ENCODE peak calls at places on chromosomes 4 and X, in seven cellular contexts. U is stomach; P is NCI-H2081; O is T-helper 17 cell; Y is fibroblast of lung; J is stimulated activated CD8-positive, alpha-beta memory T cell treated with anti-CD3 and anti-CD28 coated beads, Interleukin-7, amount 100 ng/mL, for 48 hours; A is adipocyte. X is an unnamed sample.
A peak's percentile ranks its signal among the peaks of the same experiment; 100 is the strongest.

GRCh38 chr4:31370866-31371465 is 650.8 kb downstream of the PCDH7 start:
- DNase-seq in U (no peak), P (peak; percentile 64), O (no peak), Y (peak; percentile 67), J (no peak), A (peak; percentile 86), X (no peak)

GRCh38 chr4:185716008-185716976 is 95.7 kb downstream of the SORBS2 start:
- DNase-seq in U (no peak), P (peak; percentile 57), O (no peak), Y (no peak), J (no peak), A (no peak), X (no peak)

GRCh38 chrX:46589977-46590723 is 16.6 kb downstream of the CHST7 start:
- DNase-seq in U (no peak), P (no peak), O (no peak), Y (peak; percentile 72), J (no peak), A (peak; percentile 66), X (no peak)

GRCh38 chr4:148557793-148558192 is 115.6 kb upstream of the NR3C2 start:
- DNase-seq in U (no peak), P (no peak), O (no peak), Y (no peak), J (no peak), A (no peak), X (no peak)

GRCh38 chrX:131477498-131477897 is 66.4 kb upstream of the OR13H1 start:
- DNase-seq in U (no peak), P (peak; percentile 20), O (no peak), Y (no peak), J (no peak), A (no peak), X (no peak)

GRCh38 chr4:153211986-153212720 is 7.9 kb downstream of the TRIM2 start:
- DNase-seq in U (no peak), P (no peak), O (no peak), Y (peak; percentile 76), J (no peak), A (peak; percentile 86), X (no peak)

GRCh38 chr4:143432258-143432591 is 81.3 kb upstream of the SMARCA5 start:
- DNase-seq in U (no peak), P (no peak), O (no peak), Y (no peak), J (no peak), A (no peak), X (no peak)

GRCh38 chr4:121272526-121272925 is 108.3 kb downstream of the QRFPR start:
- DNase-seq in U (no peak), P (no peak), O (no peak), Y (peak; percentile 56), J (no peak), A (peak; percentile 53), X (no peak)

GRCh38 chr4:166087569-166087968 is 214.5 kb downstream of the TLL1 start:
- DNase-seq in U (no peak), P (no peak), O (no peak), Y (no peak), J (no peak), A (no peak), X (no peak)

GRCh38 chrX:57453901-57454300 is 137.9 kb upstream of the ZXDB start:
- DNase-seq in U (no peak), P (peak; percentile 3), O (no peak), Y (no peak), J (no peak), A (peak; percentile 15), X (no peak)

GRCh38 chr4:5712517-5712916 is 1.5 kb downstream of the EVC start:
- DNase-seq in U (no peak), P (no peak), O (no peak), Y (peak; percentile 37), J (peak; percentile 38), A (no peak), X (no peak)

GRCh38 chr4:41102360-41103092 is 111.8 kb downstream of the APBB2 start:
- DNase-seq in U (no peak), P (no peak), O (no peak), Y (no peak), J (no peak), A (no peak), X (no peak)

GRCh38 chr4:56764775-56765174 is 56.7 kb downstream of the SPINK2 start:
- DNase-seq in U (no peak), P (no peak), O (no peak), Y (no peak), J (no peak), A (peak; percentile 27), X (no peak)

GRCh38 chr4:20506827-20507226 is 193.4 kb upstream of the PACRGL start:
- DNase-seq in U (no peak), P (no peak), O (no peak), Y (peak; percentile 98), J (no peak), A (peak; percentile 87), X (no peak)

GRCh38 chrX:140836874-140837273 is 127.3 kb downstream of the LINC00632 start:
- DNase-seq in U (no peak), P (no peak), O (no peak), Y (no peak), J (no peak), A (no peak), X (no peak)

GRCh38 chr4:156609421-156609820 is 362.2 kb downstream of the PDGFC start:
- DNase-seq in U (no peak), P (no peak), O (no peak), Y (no peak), J (no peak), A (no peak), X (no peak)

GRCh38 chr4:6549890-6550620 is 24.9 kb upstream of the MAN2B2 start:
- DNase-seq in U (no peak), P (no peak), O (no peak), Y (no peak), J (no peak), A (no peak), X (peak; percentile 86)

GRCh38 chr4:725368-726234 is 20.0 kb downstream of the PCGF3 start:
- DNase-seq in U (no peak), P (no peak), O (no peak), Y (no peak), J (no peak), A (no peak), X (no peak)

GRCh38 chrX:129647588-129648410 is 7.0 kb downstream of the APLN start:
- DNase-seq in U (peak; percentile 11), P (no peak), O (no peak), Y (no peak), J (no peak), A (no peak), X (no peak)

GRCh38 chrX:24259544-24260240 is 54.2 kb downstream of the SUPT20HL2 start:
- DNase-seq in U (no peak), P (peak; percentile 31), O (peak; percentile 4), Y (peak; percentile 81), J (no peak), A (peak; percentile 86), X (no peak)

GRCh38 chrX:43750248-43750676 is 94.2 kb downstream of the MAOA start:
- DNase-seq in U (peak; percentile 49), P (peak; percentile 70), O (peak; percentile 14), Y (peak; percentile 69), J (peak; percentile 9), A (peak; percentile 78), X (peak; percentile 1)

GRCh38 chrX:18424482-18425198 is 768 bp upstream of the CDKL5 start:
- DNase-seq in U (no peak), P (peak; percentile 37), O (peak; percentile 3), Y (peak; percentile 57), J (no peak), A (peak; percentile 48), X (no peak)

GRCh38 chr4:90727938-90728337 is 600.7 kb downstream of the CCSER1 start:
- DNase-seq in U (no peak), P (no peak), O (no peak), Y (no peak), J (no peak), A (no peak), X (no peak)

GRCh38 chrX:71106427-71106826 is at the start of gene CXorf65:
- DNase-seq in U (no peak), P (no peak), O (no peak), Y (no peak), J (peak; percentile 11), A (no peak), X (no peak)

GRCh38 chrX:138872537-138872936 is 161.0 kb upstream of the FGF13 start:
- DNase-seq in U (no peak), P (no peak), O (no peak), Y (no peak), J (no peak), A (no peak), X (no peak)

GRCh38 chrX:136115909-136116297 is 31.4 kb upstream of the FHL1 start:
- DNase-seq in U (no peak), P (no peak), O (no peak), Y (no peak), J (no peak), A (no peak), X (no peak)

GRCh38 chrX:107562482-107562881 is 65.8 kb upstream of the PRPS1 start:
- DNase-seq in U (no peak), P (no peak), O (no peak), Y (peak; percentile 30), J (no peak), A (peak; percentile 52), X (no peak)

GRCh38 chr4:174423257-174423944 is 98.9 kb downstream of the HPGD start:
- DNase-seq in U (peak; percentile 54), P (no peak), O (no peak), Y (peak; percentile 77), J (peak; percentile 10), A (peak; percentile 71), X (no peak)

GRCh38 chrX:848366-848765 is 217.8 kb downstream of the SHOX start:
- DNase-seq in U (no peak), P (no peak), O (no peak), Y (no peak), J (no peak), A (no peak), X (no peak)

GRCh38 chr4:13548059-13548983 is 4.0 kb upstream of the NKX3-2 start:
- DNase-seq in U (no peak), P (no peak), O (no peak), Y (no peak), J (no peak), A (no peak), X (no peak)

GRCh38 chr4:92121099-92121498 is 182.7 kb upstream of the GRID2 start:
- DNase-seq in U (peak; percentile 28), P (no peak), O (no peak), Y (peak; percentile 75), J (no peak), A (peak; percentile 17), X (no peak)

GRCh38 chr4:118948545-118949144 is 60.0 kb downstream of the SYNPO2 start:
- DNase-seq in U (no peak), P (no peak), O (no peak), Y (no peak), J (no peak), A (no peak), X (no peak)

GRCh38 chr4:147843162-147843561 is 111.3 kb downstream of the ARHGAP10 start:
- DNase-seq in U (no peak), P (no peak), O (no peak), Y (no peak), J (no peak), A (no peak), X (no peak)